ENCODE peak calls at places on chromosomes 7 and 10, in four cellular contexts. T is right lobe of liver, D is lower leg skin, W is uterus. F is an unnamed sample.

GRCh38 chr10:86037096-86037495 is 329.5 kb downstream of the GRID1 start:
- DNase-seq in T (no peak), D (no peak), W (no peak), F (no peak)

GRCh38 chr7:122887198-122887597 is 938 bp upstream of the CADPS2 start:
- DNase-seq in T (peak; percentile 80), D (peak; percentile 43), W (peak; percentile 71), F (peak; percentile 66)

GRCh38 chr7:94154182-94154581 is 150.0 kb upstream of the BET1 start:
- DNase-seq in T (no peak), D (no peak), W (no peak), F (no peak)

GRCh38 chr7:103984050-103984449 is 5.4 kb downstream of the RELN start:
- DNase-seq in T (no peak), D (no peak), W (no peak), F (no peak)

GRCh38 chr7:41679566-41679965 is 23.3 kb downstream of the INHBA start:
- DNase-seq in T (no peak), D (no peak), W (no peak), F (no peak)

GRCh38 chr7:74284781-74285259 is 4.4 kb upstream of the CLIP2 start:
- DNase-seq in T (no peak), D (no peak), W (no peak), F (no peak)

GRCh38 chr10:132457328-132458070 is 60.5 kb downstream of the PWWP2B start:
- DNase-seq in T (peak; percentile 55), D (no peak), W (no peak), F (no peak)

GRCh38 chr10:121662945-121663917 is 65.0 kb upstream of the FGFR2 start:
- DNase-seq in T (no peak), D (no peak), W (no peak), F (no peak)

GRCh38 chr10:95425592-95426465 is 135.0 kb upstream of the PDLIM1 start:
- DNase-seq in T (no peak), D (no peak), W (no peak), F (no peak)

GRCh38 chr10:120485946-120486345 is 28.9 kb downstream of the PLPP4 start:
- DNase-seq in T (no peak), D (no peak), W (no peak), F (no peak)

GRCh38 chr10:4081691-4082111 is 296.7 kb upstream of the KLF6 start:
- DNase-seq in T (no peak), D (no peak), W (peak; percentile 69), F (peak; percentile 51)

GRCh38 chr10:16182688-16183087 is 254.1 kb upstream of the PTER start:
- DNase-seq in T (no peak), D (peak; percentile 37), W (no peak), F (no peak)

GRCh38 chr10:7300327-7300726 is 110.5 kb downstream of the SFMBT2 start:
- DNase-seq in T (no peak), D (no peak), W (peak; percentile 41), F (no peak)

GRCh38 chr7:118352854-118353453 is 128.4 kb downstream of the ANKRD7 start:
- DNase-seq in T (no peak), D (no peak), W (no peak), F (no peak)

GRCh38 chr7:38232475-38233366 is 40.7 kb downstream of the TARP start:
- DNase-seq in T (no peak), D (no peak), W (no peak), F (no peak)

GRCh38 chr10:94092848-94093247 is 99.1 kb downstream of the PLCE1 start:
- DNase-seq in T (no peak), D (no peak), W (peak; percentile 57), F (no peak)

GRCh38 chr7:150367187-150367510 is 1.5 kb upstream of the REPIN1 start:
- DNase-seq in T (no peak), D (no peak), W (no peak), F (no peak)

GRCh38 chr10:31158000-31158658 is 126.5 kb upstream of the ZNF438 start:
- DNase-seq in T (no peak), D (no peak), W (no peak), F (no peak)

GRCh38 chr7:29087840-29088169 is 58.5 kb downstream of the CPVL start:
- DNase-seq in T (no peak), D (no peak), W (no peak), F (no peak)

GRCh38 chr10:131269776-131270460 is 41.6 kb downstream of the TCERG1L start:
- DNase-seq in T (no peak), D (no peak), W (no peak), F (no peak)

GRCh38 chr10:74598891-74599566 is 227.4 kb upstream of the KAT6B start:
- DNase-seq in T (no peak), D (no peak), W (no peak), F (no peak)

GRCh38 chr10:89373916-89374711 is 3.7 kb upstream of the IFIT1B start:
- DNase-seq in T (peak; percentile 77), D (peak; percentile 93), W (peak; percentile 89), F (peak; percentile 75)

DNA sequence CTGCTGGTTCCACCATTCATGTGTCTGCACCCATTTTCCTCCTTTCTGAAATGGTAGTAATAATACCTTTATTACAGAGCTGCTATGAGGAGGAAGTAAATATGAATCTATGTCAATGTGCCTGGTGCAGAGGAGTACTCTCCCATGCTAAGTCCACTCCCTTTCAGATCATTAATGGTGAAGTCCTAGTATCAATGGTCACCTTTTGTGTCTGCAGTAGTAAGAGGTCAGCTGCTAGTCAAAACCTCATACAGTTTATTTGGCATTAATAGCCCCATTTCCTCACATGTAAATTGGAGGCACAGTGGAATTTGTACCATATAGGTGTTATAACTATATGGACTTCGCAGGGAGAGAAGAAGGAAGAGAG is 581.0 kb downstream of the REEP3 start:
- DNase-seq in T (no peak), D (no peak), W (no peak), F (no peak)
- TF ChIP-seq POLR2A in T (no peak), D (no peak), W (no peak), F (no peak)

GRCh38 chr7:75735581-75736350 is 3.0 kb downstream of the HIP1 start:
- DNase-seq in T (no peak), D (no peak), W (no peak), F (no peak)

GRCh38 chr7:75738975-75739795 is 444 bp upstream of the HIP1 start:
- DNase-seq in T (peak; percentile 100), D (peak; percentile 99), W (peak; percentile 100), F (peak; percentile 100)

GRCh38 chr7:75738604-75738974 is at the start of gene HIP1:
- DNase-seq in T (no peak), D (no peak), W (no peak), F (no peak)

GRCh38 chr7:75739796-75740672 is 1.3 kb upstream of the HIP1 start:
- DNase-seq in T (no peak), D (no peak), W (no peak), F (no peak)

DNA sequence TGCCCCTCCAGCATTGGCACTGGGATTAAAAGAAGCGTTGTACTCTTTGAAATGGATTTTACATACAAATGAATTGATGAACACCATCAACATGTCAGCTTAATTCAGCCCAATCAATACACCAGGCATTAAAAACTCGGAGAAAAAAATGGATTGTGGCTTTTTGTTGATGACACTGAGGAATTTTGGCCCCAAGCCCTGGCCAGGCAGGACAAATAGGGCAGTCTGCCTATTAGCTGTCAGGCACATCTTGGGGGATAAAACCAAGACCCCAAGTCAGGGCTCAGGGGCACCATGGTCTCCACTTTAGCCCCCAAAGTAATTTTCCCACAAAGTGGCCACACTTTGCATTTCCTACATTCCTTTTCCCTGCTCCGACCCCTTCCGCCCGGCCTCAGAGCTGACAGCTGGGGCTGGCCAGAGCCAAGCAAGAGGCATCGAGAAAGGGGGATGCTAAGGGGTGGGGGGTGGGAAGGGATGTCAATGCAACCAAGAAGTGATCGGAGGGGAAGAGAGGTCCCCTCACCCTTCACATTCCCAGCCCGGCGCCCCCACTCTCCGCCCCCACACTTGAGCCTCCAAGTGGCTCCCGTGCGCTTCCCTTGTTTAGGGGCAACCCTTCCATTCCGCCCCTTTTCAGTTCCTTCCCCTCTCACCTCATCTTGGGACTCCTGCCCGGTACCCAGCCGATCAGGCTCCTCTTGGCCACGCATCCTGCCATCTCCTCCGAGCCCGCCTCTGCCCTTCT is 711 bp downstream of the HIP1 start:
- DNase-seq in T (no peak), D (no peak), W (no peak), F (peak; percentile 24)
- H3K4me3 ChIP-seq in T (peak overlapping the region; percentile 68), D (peak overlapping the region; percentile 95), W (peak overlapping the region; percentile 100), F (peak overlapping the region; percentile 87)

GRCh38 chr7:128939861-128940410 is 2.2 kb downstream of the IRF5 start:
- DNase-seq in T (peak; percentile 55), D (no peak), W (no peak), F (no peak)
- TF ChIP-seq CTCF in T (no peak), D (no peak), W (no peak), F (no peak)

DNA sequence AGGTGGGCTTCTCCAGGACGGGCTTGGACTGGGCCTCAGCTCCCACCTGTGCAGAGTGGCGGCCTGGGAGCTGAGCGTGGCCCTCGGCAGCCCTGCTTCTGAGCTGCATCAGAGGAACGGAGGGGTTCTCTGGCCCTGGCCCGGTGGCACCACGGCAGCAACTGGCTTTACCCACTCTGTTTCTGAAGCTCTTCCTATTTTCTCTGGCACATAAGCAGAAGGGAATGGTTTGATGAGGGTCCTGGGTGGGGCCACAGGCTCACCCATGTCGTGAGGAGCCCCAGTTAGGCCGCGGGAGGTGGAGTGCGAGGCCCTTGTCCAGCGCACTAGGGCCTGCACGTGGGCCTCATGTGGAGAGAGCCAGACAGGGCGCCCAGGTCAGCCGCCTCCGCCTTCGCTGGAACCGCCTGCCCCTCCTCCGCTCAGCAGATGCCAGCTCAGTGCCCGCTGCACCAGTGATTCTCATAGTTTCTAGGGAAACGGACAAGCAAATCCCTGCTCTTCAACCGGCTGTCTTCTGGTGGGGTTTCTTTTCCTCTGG is 284.0 kb downstream of the CELF2 start:
- DNase-seq in T (no peak), D (no peak), W (no peak), F (no peak)
- TF ChIP-seq POLR2A in T (no peak), D (no peak), W (no peak), F (no peak)

GRCh38 chr10:129055225-129055624 is 411.8 kb upstream of the MGMT start:
- DNase-seq in T (no peak), D (no peak), W (no peak), F (no peak)

GRCh38 chr10:129055966-129056365 is 411.1 kb upstream of the MGMT start:
- DNase-seq in T (no peak), D (no peak), W (no peak), F (no peak)

GRCh38 chr10:129058664-129059155 is 408.3 kb upstream of the MGMT start:
- DNase-seq in T (no peak), D (no peak), W (no peak), F (no peak)

GRCh38 chr10:129057856-129058663 is 409.0 kb upstream of the MGMT start:
- DNase-seq in T (no peak), D (no peak), W (no peak), F (no peak)

DNA sequence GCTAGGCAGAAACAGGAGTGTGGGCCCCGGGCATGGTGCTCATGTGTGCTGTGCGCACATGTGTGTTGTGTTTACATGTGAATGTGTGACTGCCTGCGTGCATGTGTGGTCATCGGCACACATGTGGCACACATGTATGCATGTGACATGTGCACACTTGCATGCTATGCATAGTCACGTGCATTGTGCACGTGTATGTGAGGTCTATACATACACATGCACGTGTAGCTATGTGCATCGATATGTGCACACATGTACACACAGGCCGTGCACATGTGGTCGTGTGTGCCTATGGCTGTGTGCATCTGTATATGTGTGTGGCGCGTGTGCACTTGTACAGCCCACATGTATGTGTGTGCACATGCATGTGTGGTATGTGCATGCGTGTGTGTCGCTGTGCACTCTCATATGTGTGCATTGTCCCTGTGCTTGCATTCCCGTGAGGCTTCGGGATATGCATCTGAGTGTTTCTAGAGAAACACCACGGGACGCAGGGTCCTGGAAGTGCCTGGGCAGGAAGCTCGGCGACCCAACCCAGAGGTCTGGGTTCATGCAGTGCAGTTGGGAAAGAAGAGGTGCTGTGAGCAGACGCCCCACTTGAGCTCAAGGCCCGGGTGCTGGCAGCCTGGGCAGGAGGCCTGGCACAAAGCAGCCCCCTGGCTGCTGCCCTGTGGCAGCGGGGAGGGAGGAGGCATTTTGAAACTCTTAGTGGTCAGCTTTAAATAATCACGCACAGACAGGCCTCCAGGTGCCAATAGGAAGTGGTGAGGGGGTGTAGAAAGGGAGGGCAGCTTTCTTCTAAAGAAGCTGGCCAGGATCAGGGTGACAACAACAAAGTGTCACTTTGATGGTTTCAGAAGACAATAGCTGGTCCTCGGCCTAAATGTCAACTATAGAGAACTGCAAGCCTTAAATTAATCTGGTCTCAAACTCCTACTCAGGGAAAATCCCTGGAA is 410.0 kb upstream of the MGMT start:
- DNase-seq in T (no peak), D (no peak), W (no peak), F (no peak)
- H3K4me3 ChIP-seq in T (no peak overlapping the region), D (no peak overlapping the region), W (no peak overlapping the region), F (no peak overlapping the region)